ENCODE peak calls at places on chromosome 6, in four cellular contexts. One of them, this sample, is unnamed.
A peak's percentile ranks its signal among the peaks of the same experiment; 100 is the strongest.

GRCh38 chr6:8539446-8539845 is 104.1 kb upstream of the SLC35B3 start:
- DNase-seq in GM12878: no peak
- DNase-seq in HepG2: peak; percentile 28
- DNase-seq in H1: no peak
- DNase-seq in this sample: no peak

GRCh38 chr6:5763871-5764270 is 242.9 kb downstream of the NRN1 start:
- DNase-seq in GM12878: peak; percentile 5
- DNase-seq in HepG2: no peak
- DNase-seq in H1: no peak
- DNase-seq in this sample: no peak

GRCh38 chr6:26743157-26743821 is 83.7 kb upstream of the ZNF322 start:
- DNase-seq in GM12878: no peak
- DNase-seq in HepG2: no peak
- DNase-seq in H1: peak; percentile 80
- DNase-seq in this sample: no peak

GRCh38 chr6:108592371-108593337 is 31.9 kb downstream of the FOXO3 start:
- DNase-seq in GM12878: peak; percentile 76
- DNase-seq in HepG2: no peak
- DNase-seq in H1: no peak
- DNase-seq in this sample: no peak

GRCh38 chr6:7391244-7391643 is 1.6 kb downstream of the RIOK1 start:
- DNase-seq in GM12878: no peak
- DNase-seq in HepG2: no peak
- DNase-seq in H1: no peak
- DNase-seq in this sample: no peak

GRCh38 chr6:90431521-90432407 is 135.1 kb upstream of the BACH2 start:
- DNase-seq in GM12878: no peak
- DNase-seq in HepG2: no peak
- DNase-seq in H1: no peak
- DNase-seq in this sample: no peak

GRCh38 chr6:71460933-71461332 is 172.3 kb downstream of the OGFRL1 start:
- DNase-seq in GM12878: no peak
- DNase-seq in HepG2: no peak
- DNase-seq in H1: no peak
- DNase-seq in this sample: no peak

GRCh38 chr6:25054469-25054868 is 118.7 kb upstream of the RIPOR2 start:
- DNase-seq in GM12878: no peak
- DNase-seq in HepG2: no peak
- DNase-seq in H1: no peak
- DNase-seq in this sample: no peak

GRCh38 chr6:169171951-169172350 is 81.7 kb downstream of the THBS2 start:
- DNase-seq in GM12878: no peak
- DNase-seq in HepG2: no peak
- DNase-seq in H1: no peak
- DNase-seq in this sample: no peak

GRCh38 chr6:158020272-158020711 is 38.6 kb downstream of the SYNJ2 start:
- DNase-seq in GM12878: no peak
- DNase-seq in HepG2: no peak
- DNase-seq in H1: no peak
- DNase-seq in this sample: no peak

GRCh38 chr6:124661231-124661630 is 301.0 kb upstream of the RNF217 start:
- DNase-seq in GM12878: no peak
- DNase-seq in HepG2: no peak
- DNase-seq in H1: no peak
- DNase-seq in this sample: peak; percentile 9

GRCh38 chr6:90442366-90442765 is 144.5 kb downstream of the MAP3K7 start:
- DNase-seq in GM12878: no peak
- DNase-seq in HepG2: no peak
- DNase-seq in H1: no peak
- DNase-seq in this sample: no peak

GRCh38 chr6:168015492-168016175 is 18.2 kb downstream of the KIF25 start:
- DNase-seq in GM12878: no peak
- DNase-seq in HepG2: peak; percentile 34
- DNase-seq in H1: peak; percentile 17
- DNase-seq in this sample: no peak

GRCh38 chr6:92577077-92577719 is 842.2 kb downstream of the EPHA7 start:
- DNase-seq in GM12878: no peak
- DNase-seq in HepG2: peak; percentile 52
- DNase-seq in H1: no peak
- DNase-seq in this sample: peak; percentile 42

GRCh38 chr6:143232849-143233248 is 172.2 kb downstream of the AIG1 start:
- DNase-seq in GM12878: peak; percentile 2
- DNase-seq in HepG2: peak; percentile 65
- DNase-seq in H1: peak; percentile 68
- DNase-seq in this sample: peak; percentile 1

GRCh38 chr6:159692303-159693127 is 526 bp downstream of the SOD2 start:
- DNase-seq in GM12878: no peak
- DNase-seq in HepG2: peak; percentile 41
- DNase-seq in H1: no peak
- DNase-seq in this sample: no peak

GRCh38 chr6:157806496-157807215 is 16.4 kb upstream of the SNX9 start:
- DNase-seq in GM12878: no peak
- DNase-seq in HepG2: no peak
- DNase-seq in H1: no peak
- DNase-seq in this sample: no peak

GRCh38 chr6:117440558-117441525 is 15.1 kb upstream of the ROS1 start:
- DNase-seq in GM12878: no peak
- DNase-seq in HepG2: no peak
- DNase-seq in H1: no peak
- DNase-seq in this sample: no peak

GRCh38 chr6:141394125-141394536 is 738.6 kb upstream of the GJE1 start:
- DNase-seq in GM12878: no peak
- DNase-seq in HepG2: no peak
- DNase-seq in H1: no peak
- DNase-seq in this sample: no peak

GRCh38 chr6:8664070-8664469 is 228.7 kb upstream of the SLC35B3 start:
- DNase-seq in GM12878: no peak
- DNase-seq in HepG2: no peak
- DNase-seq in H1: no peak
- DNase-seq in this sample: no peak

GRCh38 chr6:108268845-108269244 is 8.0 kb upstream of the SNX3 start:
- DNase-seq in GM12878: no peak
- DNase-seq in HepG2: no peak
- DNase-seq in H1: no peak
- DNase-seq in this sample: no peak

GRCh38 chr6:2958802-2959201 is 12.6 kb downstream of the SERPINB6 start:
- DNase-seq in GM12878: no peak
- DNase-seq in HepG2: no peak
- DNase-seq in H1: no peak
- DNase-seq in this sample: no peak

GRCh38 chr6:108609276-108609769 is 48.6 kb downstream of the FOXO3 start:
- DNase-seq in GM12878: no peak
- DNase-seq in HepG2: no peak
- DNase-seq in H1: no peak
- DNase-seq in this sample: no peak

GRCh38 chr6:36962874-36963273 is 8.3 kb downstream of the PI16 start:
- DNase-seq in GM12878: no peak
- DNase-seq in HepG2: no peak
- DNase-seq in H1: peak; percentile 95
- DNase-seq in this sample: peak; percentile 54

GRCh38 chr6:44636576-44637248 is 249.2 kb downstream of the CDC5L start:
- DNase-seq in GM12878: no peak
- DNase-seq in HepG2: no peak
- DNase-seq in H1: no peak
- DNase-seq in this sample: no peak

GRCh38 chr6:159819932-159820640 is 20.0 kb downstream of the PNLDC1 start:
- DNase-seq in GM12878: no peak
- DNase-seq in HepG2: no peak
- DNase-seq in H1: no peak
- DNase-seq in this sample: no peak

GRCh38 chr6:101281266-101281665 is 112.2 kb upstream of the GRIK2 start:
- DNase-seq in GM12878: no peak
- DNase-seq in HepG2: no peak
- DNase-seq in H1: no peak
- DNase-seq in this sample: no peak

GRCh38 chr6:5674141-5674540 is 332.6 kb downstream of the NRN1 start:
- DNase-seq in GM12878: no peak
- DNase-seq in HepG2: no peak
- DNase-seq in H1: no peak
- DNase-seq in this sample: no peak

GRCh38 chr6:57048577-57048976 is 2.1 kb downstream of the KIAA1586 start:
- DNase-seq in GM12878: no peak
- DNase-seq in HepG2: no peak
- DNase-seq in H1: no peak
- DNase-seq in this sample: no peak

GRCh38 chr6:56890683-56891429 is 64.1 kb upstream of the BEND6 start:
- DNase-seq in GM12878: peak; percentile 92
- DNase-seq in HepG2: no peak
- DNase-seq in H1: no peak
- DNase-seq in this sample: no peak

DNA sequence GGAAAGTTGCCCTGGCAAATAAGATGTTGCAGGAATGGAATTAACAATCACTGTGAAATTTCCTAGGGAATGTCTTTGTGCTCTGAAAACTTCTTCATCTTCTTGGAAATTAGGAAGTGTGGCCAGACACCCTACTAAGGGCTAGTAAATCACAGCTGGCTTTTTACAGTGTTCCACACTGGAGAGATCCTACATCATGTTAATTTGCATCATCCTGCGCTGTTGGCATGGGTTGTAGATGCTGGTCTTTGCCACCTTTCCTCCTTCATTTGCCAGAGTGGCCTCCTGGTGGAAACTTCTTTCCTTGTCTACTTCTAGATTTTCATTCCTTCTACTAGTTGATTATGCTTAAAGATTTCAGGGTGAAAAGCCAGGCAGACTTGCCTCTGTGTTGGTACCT is 2.7 kb downstream of the TNFAIP3 start:
- DNase-seq in GM12878: no peak
- DNase-seq in HepG2: no peak
- DNase-seq in H1: no peak
- DNase-seq in this sample: no peak
- H3K4me1 ChIP-seq in GM12878: peaks cover 5% of the 10 kb centered on the region
- H3K4me1 ChIP-seq in HepG2: peaks cover 77% of the 10 kb centered on the region
- H3K4me1 ChIP-seq in H1: peaks cover 9% of the 10 kb centered on the region
- H3K4me1 ChIP-seq in this sample: peaks cover 2% of the 10 kb centered on the region

GRCh38 chr6:136922680-136922996 is 537 bp downstream of the SLC35D3 start:
- DNase-seq in GM12878: no peak
- DNase-seq in HepG2: no peak
- DNase-seq in H1: peak; percentile 47
- DNase-seq in this sample: no peak
- TF ChIP-seq ZNF274 in GM12878: no peak
- TF ChIP-seq ZNF274 in HepG2: no peak
- TF ChIP-seq ZNF274 in H1: no peak
- TF ChIP-seq ZNF274 in this sample: no peak

GRCh38 chr6:22956029-22956715 is 386.8 kb downstream of the HDGFL1 start:
- DNase-seq in GM12878: no peak
- DNase-seq in HepG2: no peak
- DNase-seq in H1: no peak
- DNase-seq in this sample: no peak
- TF ChIP-seq SUZ12 in GM12878: no peak
- TF ChIP-seq SUZ12 in HepG2: no peak
- TF ChIP-seq SUZ12 in H1: no peak
- TF ChIP-seq SUZ12 in this sample: no peak

GRCh38 chr6:32944265-32944664 is 3.4 kb upstream of the HLA-DMB start:
- DNase-seq in GM12878: peak; percentile 84
- DNase-seq in HepG2: no peak
- DNase-seq in H1: no peak
- DNase-seq in this sample: no peak
- H3K4me1 ChIP-seq in GM12878: peaks cover 56% of the 10 kb centered on the region
- H3K4me1 ChIP-seq in HepG2: no peaks in the 10 kb centered on the region
- H3K4me1 ChIP-seq in H1: peaks cover 2% of the 10 kb centered on the region
- H3K4me1 ChIP-seq in this sample: no peaks in the 10 kb centered on the region

DNA sequence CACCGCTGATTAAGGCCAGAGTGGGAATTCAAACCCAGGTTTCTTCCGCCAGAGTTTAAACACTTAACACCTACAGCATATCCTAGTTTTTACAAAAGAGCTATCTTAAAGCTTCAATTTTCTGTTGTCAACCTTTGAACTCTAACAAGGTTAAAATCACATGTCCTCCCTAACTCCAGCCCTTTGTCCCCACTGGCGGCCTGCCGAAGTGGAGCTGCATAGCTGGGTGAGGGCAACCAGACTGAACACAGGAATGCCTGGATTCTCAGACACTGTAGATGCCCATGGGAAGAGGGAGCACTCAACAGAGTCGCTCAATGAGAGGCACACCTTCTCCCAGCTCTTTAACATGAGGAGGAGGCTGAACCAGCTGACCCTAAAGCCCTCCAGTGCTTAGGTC is 59.1 kb downstream of the LRFN2 start:
- DNase-seq in GM12878: no peak
- DNase-seq in HepG2: no peak
- DNase-seq in H1: no peak
- DNase-seq in this sample: no peak
- TF ChIP-seq ZNF274 in GM12878: no peak
- TF ChIP-seq ZNF274 in HepG2: no peak
- TF ChIP-seq ZNF274 in H1: no peak
- TF ChIP-seq ZNF274 in this sample: no peak

GRCh38 chr6:82118150-82118562 is 129.4 kb downstream of the IBTK start:
- DNase-seq in GM12878: no peak
- DNase-seq in HepG2: no peak
- DNase-seq in H1: no peak
- DNase-seq in this sample: no peak
- TF ChIP-seq SUZ12 in GM12878: no peak
- TF ChIP-seq SUZ12 in HepG2: no peak
- TF ChIP-seq SUZ12 in H1: no peak
- TF ChIP-seq SUZ12 in this sample: no peak

GRCh38 chr6:11424395-11425050 is 113.0 kb upstream of the TMEM170B start:
- DNase-seq in GM12878: no peak
- DNase-seq in HepG2: no peak
- DNase-seq in H1: no peak
- DNase-seq in this sample: no peak
- H3K4me1 ChIP-seq in GM12878: peaks cover 21% of the 10 kb centered on the region
- H3K4me1 ChIP-seq in HepG2: peaks cover 83% of the 10 kb centered on the region
- H3K4me1 ChIP-seq in H1: peaks cover 2% of the 10 kb centered on the region
- H3K4me1 ChIP-seq in this sample: peaks cover 7% of the 10 kb centered on the region

This sample was measured in NT2/D1.